ENCODE peak calls at places on chromosomes 12 and 14, in four cellular contexts. One of them, this sample, is unnamed.

GRCh38 chr14:103847954-103848719 is 762 bp upstream of the PPP1R13B start:
- DNase-seq in K562: peak; percentile 66
- DNase-seq in GM12878: no peak
- DNase-seq in HepG2: peak; percentile 40
- DNase-seq in this sample: peak; percentile 54

GRCh38 chr14:101838476-101838875 is 77.0 kb downstream of the PPP2R5C start:
- DNase-seq in K562: no peak
- DNase-seq in HepG2: no peak
- DNase-seq in GM12878: no peak
- DNase-seq in this sample: no peak

GRCh38 chr12:71589478-71589881 is 74.2 kb downstream of the ZFC3H1 start:
- DNase-seq in HepG2: no peak
- DNase-seq in K562: no peak
- DNase-seq in GM12878: no peak
- DNase-seq in this sample: no peak

GRCh38 chr12:34601689-34602088 is 579.4 kb downstream of the ALG10 start:
- DNase-seq in HepG2: no peak
- DNase-seq in K562: peak; percentile 3
- DNase-seq in GM12878: no peak
- DNase-seq in this sample: no peak

GRCh38 chr12:42935756-42936155 is 346.2 kb upstream of the PRICKLE1 start:
- DNase-seq in K562: no peak
- DNase-seq in GM12878: no peak
- DNase-seq in HepG2: no peak
- DNase-seq in this sample: no peak

GRCh38 chr14:23827100-23827892 is 126.3 kb upstream of the DHRS4 start:
- DNase-seq in HepG2: no peak
- DNase-seq in K562: no peak
- DNase-seq in GM12878: no peak
- DNase-seq in this sample: no peak

GRCh38 chr12:85968606-85969005 is 94.5 kb downstream of the NTS start:
- DNase-seq in GM12878: no peak
- DNase-seq in HepG2: no peak
- DNase-seq in K562: no peak
- DNase-seq in this sample: no peak

GRCh38 chr14:21070083-21070609 is at the start of gene ARHGEF40:
- DNase-seq in HepG2: no peak
- DNase-seq in GM12878: no peak
- DNase-seq in K562: peak; percentile 81
- DNase-seq in this sample: peak; percentile 58

GRCh38 chr14:34713681-34714319 is 593 bp downstream of the CFL2 start:
- DNase-seq in HepG2: peak; percentile 55
- DNase-seq in GM12878: no peak
- DNase-seq in K562: peak; percentile 7
- DNase-seq in this sample: no peak

GRCh38 chr14:74591899-74592298 is 20.1 kb downstream of the LTBP2 start:
- DNase-seq in HepG2: no peak
- DNase-seq in GM12878: no peak
- DNase-seq in K562: no peak
- DNase-seq in this sample: no peak

GRCh38 chr14:103143535-103143934 is 20.3 kb downstream of the TNFAIP2 start:
- DNase-seq in GM12878: no peak
- DNase-seq in HepG2: no peak
- DNase-seq in K562: no peak
- DNase-seq in this sample: no peak

GRCh38 chr12:20438307-20438779 is 70.0 kb downstream of the PDE3A start:
- DNase-seq in HepG2: no peak
- DNase-seq in K562: no peak
- DNase-seq in GM12878: no peak
- DNase-seq in this sample: no peak

GRCh38 chr12:12461281-12461922 is 101.3 kb downstream of the DUSP16 start:
- DNase-seq in HepG2: no peak
- DNase-seq in GM12878: no peak
- DNase-seq in K562: no peak
- DNase-seq in this sample: no peak

GRCh38 chr14:103502877-103503276 is 19.8 kb downstream of the CKB start:
- DNase-seq in K562: no peak
- DNase-seq in HepG2: no peak
- DNase-seq in GM12878: no peak
- DNase-seq in this sample: no peak

DNA sequence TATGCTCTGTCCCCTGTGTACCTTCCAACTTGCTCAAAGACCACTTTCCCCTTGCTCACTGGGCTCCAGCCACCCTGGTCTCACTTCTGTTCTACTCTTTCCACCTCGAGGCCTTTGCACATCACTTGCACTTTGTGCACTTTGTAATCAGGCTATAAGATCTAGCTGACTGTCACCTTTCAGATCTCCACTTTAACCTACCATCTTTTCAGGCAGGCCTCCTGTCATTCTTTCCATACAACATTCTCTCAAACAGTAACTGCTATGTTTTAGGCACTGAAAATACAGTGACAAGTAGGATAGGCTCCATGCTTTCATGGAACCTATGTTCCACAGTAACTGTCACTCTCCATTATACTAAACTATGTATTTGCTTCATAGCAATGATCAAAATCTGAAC is 14.0 kb downstream of the CPM start:
- DNase-seq in GM12878: no peak
- DNase-seq in HepG2: no peak
- DNase-seq in K562: no peak
- DNase-seq in this sample: no peak
- TF ChIP-seq NR2C2 in GM12878: no peak
- TF ChIP-seq NR2C2 in HepG2: no peak
- TF ChIP-seq NR2C2 in K562: no peak
- TF ChIP-seq NR2C2 in this sample: no peak

DNA sequence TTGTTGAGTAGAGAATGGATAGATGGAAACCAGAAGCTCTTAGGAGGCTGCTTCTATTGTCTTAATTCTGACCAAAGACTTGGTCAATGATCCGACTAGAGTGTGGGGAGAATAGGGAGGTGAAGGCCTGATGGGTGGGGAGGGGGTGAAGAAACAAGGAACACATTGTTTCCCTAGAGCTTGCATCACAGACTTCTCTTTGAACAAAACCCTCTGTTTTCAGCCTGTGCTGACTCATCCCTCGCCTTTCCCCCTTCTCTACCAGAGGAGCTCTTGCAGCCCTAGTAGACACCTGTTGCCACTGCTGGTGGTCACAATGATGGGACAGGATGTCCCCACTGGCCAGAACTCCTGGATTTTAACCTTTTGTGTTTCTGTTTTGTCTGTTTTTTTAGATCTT is 46.8 kb upstream of the CISTR start:
- DNase-seq in K562: no peak
- DNase-seq in HepG2: peak; percentile 97
- DNase-seq in GM12878: no peak
- DNase-seq in this sample: no peak
- TF ChIP-seq NR2C2 in K562: no peak
- TF ChIP-seq NR2C2 in HepG2: no peak
- TF ChIP-seq NR2C2 in GM12878: no peak
- TF ChIP-seq NR2C2 in this sample: no peak

DNA sequence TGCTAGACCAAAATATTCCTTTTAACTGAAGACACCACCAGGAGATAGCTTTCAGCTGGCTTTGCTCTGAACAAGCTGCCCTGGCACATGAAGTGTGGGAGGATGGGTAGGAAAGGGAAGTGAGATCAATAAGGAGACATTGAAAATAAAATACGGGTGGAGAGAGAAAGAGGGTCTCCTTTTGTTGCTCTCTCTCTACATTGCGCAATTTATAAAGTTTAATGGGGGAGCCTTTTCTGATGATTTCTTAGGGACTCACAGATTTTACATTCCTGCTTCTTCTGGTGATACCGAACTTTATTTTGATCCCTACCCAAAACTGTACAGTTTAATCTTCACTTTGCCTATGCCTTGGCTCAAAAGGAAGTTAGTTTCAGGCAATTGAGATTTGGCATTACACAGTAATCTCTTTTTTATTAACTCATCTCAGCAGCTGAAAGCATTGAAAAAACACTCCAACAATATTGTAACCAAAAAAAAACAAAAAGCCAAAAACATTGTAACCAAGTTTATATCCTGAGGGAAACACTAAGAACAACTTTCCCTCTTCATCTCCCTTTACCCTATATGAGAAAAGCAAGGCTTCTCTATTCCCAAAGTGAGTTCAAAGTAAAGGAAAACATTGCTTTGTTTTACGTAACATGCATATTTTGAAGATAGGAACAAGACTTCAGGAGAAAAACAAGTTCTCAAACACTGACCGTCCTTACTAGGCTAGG is 68.3 kb upstream of the PLXNC1 start:
- DNase-seq in GM12878: no peak
- DNase-seq in HepG2: no peak
- DNase-seq in K562: no peak
- DNase-seq in this sample: no peak
- TF ChIP-seq NR2C2 in GM12878: no peak
- TF ChIP-seq NR2C2 in HepG2: no peak
- TF ChIP-seq NR2C2 in K562: no peak
- TF ChIP-seq NR2C2 in this sample: no peak

GRCh38 chr12:131530427-131530826 is 180.5 kb upstream of the SFSWAP start:
- DNase-seq in HepG2: no peak
- DNase-seq in GM12878: no peak
- DNase-seq in K562: no peak
- DNase-seq in this sample: no peak

GRCh38 chr12:131528144-131528543 is 182.7 kb upstream of the SFSWAP start:
- DNase-seq in GM12878: no peak
- DNase-seq in K562: no peak
- DNase-seq in HepG2: no peak
- DNase-seq in this sample: no peak

GRCh38 chr12:131527736-131528135 is 183.2 kb upstream of the SFSWAP start:
- DNase-seq in GM12878: no peak
- DNase-seq in HepG2: no peak
- DNase-seq in K562: no peak
- DNase-seq in this sample: no peak

GRCh38 chr12:131530041-131530332 is 180.9 kb upstream of the SFSWAP start:
- DNase-seq in GM12878: no peak
- DNase-seq in HepG2: no peak
- DNase-seq in K562: no peak
- DNase-seq in this sample: no peak

DNA sequence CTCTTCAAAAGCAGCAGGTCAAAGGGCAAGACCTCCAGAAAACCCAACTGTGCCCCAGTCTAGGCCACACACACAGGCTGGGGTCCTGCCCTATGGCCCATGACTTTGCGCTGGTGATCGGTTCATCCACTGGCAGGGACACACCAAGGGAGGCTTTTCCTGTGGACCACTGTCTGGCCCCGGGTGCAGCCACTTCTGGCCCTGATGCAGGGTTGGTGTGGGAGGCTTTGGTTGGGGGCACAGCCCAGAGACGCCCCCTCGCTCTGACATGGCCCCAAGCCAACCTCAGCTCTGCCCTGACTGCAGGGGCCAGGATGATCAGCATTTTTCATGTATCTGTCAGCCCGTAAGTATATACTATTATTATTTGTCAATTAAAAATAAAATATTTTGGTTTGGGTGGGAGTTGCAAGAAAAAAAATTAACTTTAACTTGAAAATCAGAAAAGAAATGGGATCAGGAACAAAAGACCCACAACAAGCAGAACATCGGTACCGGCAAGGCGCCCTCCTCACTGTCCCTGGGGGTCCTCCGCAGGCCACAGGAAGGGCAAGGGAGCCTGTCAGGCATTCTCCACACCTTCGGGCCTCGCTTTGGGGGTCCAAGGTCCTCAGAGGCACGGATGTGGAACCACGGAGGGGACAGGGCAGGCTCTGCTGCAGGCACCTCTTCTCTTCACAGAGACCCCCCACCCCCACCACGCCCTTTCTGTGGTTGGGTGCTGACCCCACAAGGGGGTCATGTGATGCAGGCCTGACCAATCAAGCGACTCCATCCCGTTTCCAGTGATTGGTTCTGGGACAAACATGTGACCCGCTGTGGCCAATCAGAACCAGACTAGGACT is 181.5 kb upstream of the SFSWAP start:
- DNase-seq in K562: peak; percentile 48
- DNase-seq in HepG2: no peak
- DNase-seq in GM12878: no peak
- DNase-seq in this sample: no peak
- TF ChIP-seq NR2C2 in K562: peak; percentile 78
- TF ChIP-seq NR2C2 in HepG2: no peak
- TF ChIP-seq NR2C2 in GM12878: no peak
- TF ChIP-seq NR2C2 in this sample: no peak

GRCh38 chr12:51190820-51191219 is 17.9 kb upstream of the TFCP2 start:
- DNase-seq in K562: no peak
- DNase-seq in HepG2: no peak
- DNase-seq in GM12878: no peak
- DNase-seq in this sample: no peak
- TF ChIP-seq NR2C2 in K562: no peak
- TF ChIP-seq NR2C2 in HepG2: no peak
- TF ChIP-seq NR2C2 in GM12878: no peak
- TF ChIP-seq NR2C2 in this sample: no peak